ENCODE peak calls at places on chromosome 15, in four cellular contexts. W is cardiac muscle cell, V is Caco-2, Z is thoracic aorta. P is an unnamed sample.

GRCh38 chr15:77606142-77607034 is 26.3 kb downstream of the LINGO1 start:
- DNase-seq in W (peak), Z (no peak), V (no peak), P (no peak)

GRCh38 chr15:57570340-57570739 is 21.4 kb upstream of the MYZAP start:
- DNase-seq in V (no peak), Z (no peak), W (no peak), P (no peak)

GRCh38 chr15:98735895-98736617 is 87.7 kb downstream of the IGF1R start:
- DNase-seq in W (no peak), V (no peak), Z (no peak), P (no peak)

GRCh38 chr15:63372018-63372705 is 9.5 kb downstream of the CA12 start:
- DNase-seq in V (no peak), W (peak), Z (peak), P (no peak)

GRCh38 chr15:33425149-33425548 is 114.4 kb downstream of the RYR3 start:
- DNase-seq in Z (no peak), V (no peak), W (peak), P (no peak)

GRCh38 chr15:73637527-73637926 is 4.3 kb upstream of the NPTN start:
- DNase-seq in Z (no peak), W (peak), V (no peak), P (no peak)

GRCh38 chr15:68652141-68652540 is 73.3 kb downstream of the CORO2B start:
- DNase-seq in Z (no peak), V (no peak), W (no peak), P (no peak)

GRCh38 chr15:85691350-85692240 is 103.1 kb downstream of the KLHL25 start:
- DNase-seq in Z (no peak), V (no peak), W (no peak), P (no peak)

GRCh38 chr15:99909914-99910313 is 176.7 kb upstream of the LYSMD4 start:
- DNase-seq in W (peak), Z (no peak), V (peak), P (no peak)

GRCh38 chr15:37907136-37907535 is 27.3 kb upstream of the TMCO5A start:
- DNase-seq in Z (no peak), V (no peak), W (peak), P (no peak)

GRCh38 chr15:99702895-99703602 is 30.2 kb downstream of the LYSMD4 start:
- DNase-seq in V (no peak), W (peak), Z (no peak), P (no peak)

GRCh38 chr15:60614862-60615771 is 136.2 kb upstream of the ICE2 start:
- DNase-seq in Z (no peak), W (no peak), V (peak), P (no peak)

GRCh38 chr15:82855286-82856092 is 46.1 kb downstream of the WHAMM start:
- DNase-seq in Z (no peak), V (no peak), W (no peak), P (no peak)

GRCh38 chr15:96356494-96357455 is 26.3 kb downstream of the NR2F2 start:
- DNase-seq in W (peak), Z (no peak), V (peak), P (peak)

GRCh38 chr15:47349179-47349578 is 368.1 kb upstream of the SEMA6D start:
- DNase-seq in Z (no peak), W (no peak), V (no peak), P (no peak)

GRCh38 chr15:73631915-73632669 is 1.1 kb downstream of the NPTN start:
- DNase-seq in Z (no peak), W (peak), V (no peak), P (no peak)

GRCh38 chr15:86082619-86083377 is 3.1 kb downstream of the AGBL1 start:
- DNase-seq in W (no peak), V (no peak), Z (no peak), P (no peak)

GRCh38 chr15:82933576-82933975 is 18.9 kb downstream of the HOMER2 start:
- DNase-seq in W (no peak), Z (no peak), V (no peak), P (no peak)

GRCh38 chr15:98000249-98001203 is 40.0 kb downstream of the ARRDC4 start:
- DNase-seq in V (peak), Z (no peak), W (no peak), P (no peak)

GRCh38 chr15:67030036-67030762 is 35.2 kb upstream of the SMAD3 start:
- DNase-seq in W (no peak), Z (no peak), V (peak), P (no peak)

GRCh38 chr15:72751751-72752455 is 31.7 kb downstream of the ADPGK start:
- DNase-seq in Z (no peak), W (peak), V (no peak), P (no peak)

GRCh38 chr15:64693134-64693533 is 82.3 kb downstream of the RBPMS2 start:
- DNase-seq in V (no peak), W (peak), Z (peak), P (no peak)

GRCh38 chr15:91965501-91966180 is 112.1 kb downstream of the SLCO3A1 start:
- DNase-seq in Z (peak), W (peak), V (no peak), P (no peak)

GRCh38 chr15:71338827-71339542 is 223.7 kb downstream of the THSD4 start:
- DNase-seq in V (no peak), W (no peak), Z (no peak), P (no peak)

GRCh38 chr15:71336671-71337070 is 221.4 kb downstream of the THSD4 start:
- DNase-seq in Z (no peak), V (no peak), W (no peak), P (no peak)

GRCh38 chr15:71338251-71338650 is 223.0 kb downstream of the THSD4 start:
- DNase-seq in W (no peak), V (no peak), Z (no peak), P (no peak)

GRCh38 chr15:71335591-71335990 is 220.3 kb downstream of the THSD4 start:
- DNase-seq in Z (no peak), W (no peak), V (no peak), P (no peak)

GRCh38 chr15:71337197-71337845 is 222.1 kb downstream of the THSD4 start:
- DNase-seq in V (no peak), W (peak), Z (no peak), P (no peak)
- TF ChIP-seq CTCF in V (no peak), W (no peak), Z (no peak), P (no peak)

GRCh38 chr15:25682349-25682748 is 180.8 kb downstream of the ATP10A start:
- DNase-seq in Z (no peak), V (no peak), W (no peak), P (no peak)

GRCh38 chr15:25679964-25680658 is 183.0 kb downstream of the ATP10A start:
- DNase-seq in V (no peak), W (no peak), Z (no peak), P (no peak)

GRCh38 chr15:25678498-25678865 is 184.6 kb downstream of the ATP10A start:
- DNase-seq in Z (no peak), W (no peak), V (no peak), P (no peak)

GRCh38 chr15:25679492-25679891 is 183.6 kb downstream of the ATP10A start:
- DNase-seq in W (no peak), Z (no peak), V (no peak), P (no peak)

GRCh38 chr15:25680659-25680970 is 182.5 kb downstream of the ATP10A start:
- DNase-seq in W (no peak), V (no peak), Z (no peak), P (no peak)
- TF ChIP-seq CTCF in W (no peak), V (no peak), Z (no peak), P (no peak)

GRCh38 chr15:70293138-70293537 is 195.4 kb upstream of the TLE3 start:
- DNase-seq in W (no peak), V (no peak), Z (no peak), P (no peak)
- TF ChIP-seq CTCF in W (no peak), V (no peak), Z (no peak), P (no peak)

GRCh38 chr15:80695099-80695910 is at the start of gene ABHD17C:
- DNase-seq in Z (no peak), W (peak), V (peak), P (no peak)

GRCh38 chr15:80694624-80695098 is 449 bp upstream of the ABHD17C start:
- DNase-seq in V (no peak), Z (no peak), W (peak), P (peak)

GRCh38 chr15:80693682-80694623 is 1.2 kb upstream of the ABHD17C start:
- DNase-seq in Z (no peak), V (no peak), W (no peak), P (no peak)

GRCh38 chr15:80697316-80697715 is 2.2 kb downstream of the ABHD17C start:
- DNase-seq in W (no peak), Z (no peak), V (no peak), P (no peak)

GRCh38 chr15:80695911-80696651 is 971 bp downstream of the ABHD17C start:
- DNase-seq in Z (no peak), W (peak), V (no peak), P (peak)
- TF ChIP-seq CTCF in Z (peak), W (peak), V (peak), P (no peak)

GRCh38 chr15:89423981-89424380 is 72.4 kb downstream of the RHCG start:
- DNase-seq in Z (no peak), W (no peak), V (no peak), P (no peak)
- TF ChIP-seq CTCF in Z (no peak), W (no peak), V (no peak), P (no peak)

DNA sequence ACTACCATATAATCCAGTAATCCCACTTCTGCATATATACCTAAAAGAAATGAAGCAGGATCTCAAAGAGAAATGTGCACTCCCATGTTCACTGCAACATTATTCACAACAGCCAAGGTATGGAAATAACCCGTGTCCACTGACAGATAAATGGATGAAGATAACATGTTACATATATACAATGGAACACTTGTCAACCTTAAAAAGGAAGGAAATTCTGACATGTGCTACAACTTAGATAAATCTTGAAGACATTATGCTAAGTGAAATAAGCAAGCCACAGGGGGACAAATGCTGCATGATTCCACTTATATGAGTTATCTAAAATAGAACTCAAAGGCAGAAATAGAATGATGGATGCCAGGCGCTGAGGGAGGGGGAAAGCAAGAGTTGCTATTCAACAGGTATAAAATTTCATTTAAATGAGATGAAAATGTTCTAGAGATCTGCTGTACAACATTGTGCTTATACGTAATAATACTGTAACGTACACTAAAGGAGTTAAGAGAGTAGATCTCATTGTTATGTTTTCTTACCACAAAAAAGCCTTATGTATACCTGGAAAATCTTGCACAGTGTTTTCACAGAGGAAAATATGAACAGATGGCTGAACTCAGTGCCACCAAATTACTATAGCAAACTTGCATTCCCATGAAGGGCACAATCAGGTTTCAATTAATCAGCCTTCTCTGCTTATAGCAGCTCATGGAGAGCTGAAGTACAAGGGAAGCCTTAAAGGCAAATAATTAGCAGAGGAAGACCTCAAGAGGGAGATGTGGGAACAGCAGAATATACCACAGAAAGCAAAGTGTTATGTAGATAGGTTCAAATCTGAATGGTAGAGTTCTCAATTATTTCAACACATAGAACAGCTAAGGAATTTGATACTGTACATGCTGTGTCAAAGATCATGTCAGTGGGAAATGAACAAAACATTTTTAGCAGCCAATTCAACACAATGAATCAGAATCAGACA is 8.0 kb upstream of the VPS39 start:
- DNase-seq in V (no peak), W (peak), Z (no peak), P (no peak)
- TF ChIP-seq CTCF in V (no peak), W (peak), Z (no peak), P (no peak)

DNA sequence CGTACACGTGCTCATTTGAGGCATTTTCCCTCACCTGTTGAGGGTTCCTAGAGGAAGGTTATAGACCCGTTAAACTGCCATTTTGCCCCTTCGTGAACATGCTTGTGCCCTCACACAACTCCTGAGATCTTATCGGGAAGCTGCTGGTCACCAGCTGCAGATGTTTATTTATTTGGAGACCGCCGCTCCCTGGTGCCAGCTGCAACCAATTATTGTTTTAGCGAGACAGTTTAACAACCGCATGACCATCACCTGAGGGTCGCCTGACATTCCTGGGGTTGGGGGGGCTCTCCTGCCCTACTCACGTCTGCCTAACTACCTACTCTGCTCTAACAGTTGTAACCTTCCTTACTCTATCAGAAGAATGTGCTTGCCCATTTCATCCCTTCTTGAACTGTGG is 292.5 kb downstream of the MCTP2 start:
- DNase-seq in V (no peak), Z (no peak), W (no peak), P (no peak)
- TF ChIP-seq CTCF in V (no peak), Z (no peak), W (no peak), P (no peak)

DNA sequence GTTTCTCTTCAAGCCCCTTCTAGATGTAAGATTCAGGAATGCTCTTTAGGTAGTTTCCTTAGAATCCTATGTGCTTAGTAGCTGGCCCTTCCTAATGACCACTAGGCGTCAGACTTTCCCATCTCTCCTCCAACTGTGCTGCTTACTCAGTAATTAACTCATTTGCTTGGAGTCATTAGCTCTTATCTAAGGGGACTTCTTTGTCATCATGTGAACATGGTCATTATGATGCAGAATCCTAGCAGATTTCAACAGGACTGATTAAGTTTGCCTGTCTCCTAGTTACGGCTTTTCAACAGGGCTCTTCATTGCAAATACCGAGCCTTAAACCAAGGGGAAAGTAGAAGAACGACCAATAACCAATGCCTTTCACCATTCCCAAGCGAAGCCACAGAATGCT is 46.4 kb downstream of the GJD2 start:
- DNase-seq in W (peak), V (no peak), Z (no peak), P (no peak)
- TF ChIP-seq CTCF in W (peak), V (peak), Z (peak), P (no peak)